ENCODE peak calls at places on chromosomes 4 and X, in seven cellular contexts. G is stimulated activated CD4-positive, alpha-beta T cell treated with anti-CD3 and anti-CD28 coated beads, Interleukin-15, amount 100 ng/mL, for 1 hour; E is putamen; I is stimulated activated CD8-positive, alpha-beta memory T cell treated with anti-CD3 and anti-CD28 coated beads, Interleukin-15, amount 100 ng/mL, for 24 hours; J is AG09319; Y is A549; R is DMS53. K is an unnamed sample.

GRCh38 chr4:3753711-3754412 is 12.3 kb upstream of the ADRA2C start:
- DNase-seq in G (no peak), E (peak; percentile 35), I (no peak), J (no peak), Y (no peak), R (no peak), K (no peak)

GRCh38 chr4:6134612-6135220 is 65.6 kb downstream of the JAKMIP1 start:
- DNase-seq in G (no peak), E (no peak), I (peak; percentile 1), J (no peak), Y (peak; percentile 31), R (peak; percentile 70), K (peak; percentile 28)

GRCh38 chr4:165515201-165515600 is 136.4 kb downstream of the CPE start:
- DNase-seq in G (no peak), E (no peak), I (no peak), J (no peak), Y (no peak), R (no peak), K (no peak)

GRCh38 chrX:25005034-25005381 is 10.8 kb downstream of the ARX start:
- DNase-seq in G (no peak), E (no peak), I (no peak), J (no peak), Y (no peak), R (no peak), K (no peak)

GRCh38 chr4:4488405-4489404 is 53.1 kb downstream of the STX18 start:
- DNase-seq in G (peak; percentile 26), E (peak; percentile 39), I (peak; percentile 29), J (peak; percentile 70), Y (peak; percentile 44), R (peak; percentile 91), K (peak; percentile 76)

GRCh38 chr4:119314356-119314755 is 7.6 kb downstream of the FABP2 start:
- DNase-seq in G (no peak), E (peak; percentile 40), I (no peak), J (peak; percentile 16), Y (no peak), R (peak; percentile 74), K (peak; percentile 78)

GRCh38 chr4:5711479-5712184 is 631 bp downstream of the EVC start:
- DNase-seq in G (no peak), E (no peak), I (no peak), J (no peak), Y (peak; percentile 25), R (no peak), K (no peak)

GRCh38 chrX:1325515-1326116 is 11.0 kb upstream of the IL3RA start:
- DNase-seq in G (no peak), E (no peak), I (no peak), J (no peak), Y (no peak), R (no peak), K (no peak)

GRCh38 chr4:112840061-112840460 is 203.1 kb downstream of the LARP7 start:
- DNase-seq in G (no peak), E (no peak), I (no peak), J (no peak), Y (no peak), R (no peak), K (no peak)

GRCh38 chrX:70664726-70665125 is 220.1 kb downstream of the DLG3 start:
- DNase-seq in G (no peak), E (no peak), I (no peak), J (peak; percentile 2), Y (peak; percentile 6), R (peak; percentile 77), K (peak; percentile 37)

K was measured in NCI-H69.